ENCODE peak calls at places on chromosome 11, in nine cellular contexts. One of them, this sample, is unnamed. For H3K4me1, the result is how much of the 10 kb centered on the place peaks cover.

GRCh38 chr11:108733479-108734116 is 68.7 kb downstream of the DDX10 start:
- DNase-seq in PC-3: peak
- DNase-seq in fibroblast of lung: peak
- DNase-seq in CD8-positive, alpha-beta memory T cell: no peak
- DNase-seq in left lung: no peak
- DNase-seq in astrocyte: peak
- DNase-seq in right lobe of liver: no peak
- DNase-seq in aorta: no peak
- DNase-seq in transverse colon: no peak
- DNase-seq in this sample: no peak

GRCh38 chr11:11163256-11163655 is 189.8 kb downstream of the CSNK2A3 start:
- DNase-seq in PC-3: peak
- DNase-seq in fibroblast of lung: no peak
- DNase-seq in CD8-positive, alpha-beta memory T cell: no peak
- DNase-seq in left lung: no peak
- DNase-seq in astrocyte: no peak
- DNase-seq in right lobe of liver: no peak
- DNase-seq in aorta: no peak
- DNase-seq in transverse colon: no peak
- DNase-seq in this sample: no peak

GRCh38 chr11:104705475-104706195 is 192.6 kb downstream of the CASP12 start:
- DNase-seq in PC-3: peak
- DNase-seq in fibroblast of lung: no peak
- DNase-seq in CD8-positive, alpha-beta memory T cell: peak
- DNase-seq in left lung: no peak
- DNase-seq in astrocyte: peak
- DNase-seq in right lobe of liver: no peak
- DNase-seq in aorta: peak
- DNase-seq in transverse colon: peak
- DNase-seq in this sample: peak

GRCh38 chr11:69320326-69320725 is 26.4 kb downstream of the MYEOV start:
- DNase-seq in PC-3: peak
- DNase-seq in fibroblast of lung: no peak
- DNase-seq in CD8-positive, alpha-beta memory T cell: no peak
- DNase-seq in left lung: no peak
- DNase-seq in astrocyte: no peak
- DNase-seq in right lobe of liver: no peak
- DNase-seq in aorta: no peak
- DNase-seq in transverse colon: no peak
- DNase-seq in this sample: no peak

GRCh38 chr11:36360833-36361232 is 64.7 kb downstream of the PRR5L start:
- DNase-seq in PC-3: no peak
- DNase-seq in fibroblast of lung: no peak
- DNase-seq in CD8-positive, alpha-beta memory T cell: no peak
- DNase-seq in left lung: no peak
- DNase-seq in astrocyte: no peak
- DNase-seq in right lobe of liver: no peak
- DNase-seq in aorta: no peak
- DNase-seq in transverse colon: no peak
- DNase-seq in this sample: no peak

GRCh38 chr11:134478611-134479010 is 66.6 kb upstream of the B3GAT1 start:
- DNase-seq in PC-3: no peak
- DNase-seq in fibroblast of lung: no peak
- DNase-seq in CD8-positive, alpha-beta memory T cell: no peak
- DNase-seq in left lung: no peak
- DNase-seq in astrocyte: no peak
- DNase-seq in right lobe of liver: no peak
- DNase-seq in aorta: no peak
- DNase-seq in transverse colon: no peak
- DNase-seq in this sample: no peak

GRCh38 chr11:131618203-131618602 is 247.8 kb downstream of the NTM start:
- DNase-seq in PC-3: no peak
- DNase-seq in fibroblast of lung: peak
- DNase-seq in CD8-positive, alpha-beta memory T cell: no peak
- DNase-seq in left lung: no peak
- DNase-seq in astrocyte: no peak
- DNase-seq in right lobe of liver: no peak
- DNase-seq in aorta: no peak
- DNase-seq in transverse colon: no peak
- DNase-seq in this sample: no peak

GRCh38 chr11:42806191-42806590 is 505.6 kb upstream of the API5 start:
- DNase-seq in PC-3: no peak
- DNase-seq in fibroblast of lung: no peak
- DNase-seq in CD8-positive, alpha-beta memory T cell: no peak
- DNase-seq in left lung: no peak
- DNase-seq in astrocyte: no peak
- DNase-seq in right lobe of liver: no peak
- DNase-seq in aorta: no peak
- DNase-seq in transverse colon: no peak
- DNase-seq in this sample: no peak

GRCh38 chr11:67260406-67260805 is 5.9 kb upstream of the GRK2 start:
- DNase-seq in PC-3: no peak
- DNase-seq in fibroblast of lung: no peak
- DNase-seq in CD8-positive, alpha-beta memory T cell: no peak
- DNase-seq in left lung: no peak
- DNase-seq in astrocyte: no peak
- DNase-seq in right lobe of liver: no peak
- DNase-seq in aorta: no peak
- DNase-seq in transverse colon: no peak
- DNase-seq in this sample: no peak

GRCh38 chr11:74437441-74437840 is 29.9 kb downstream of the KCNE3 start:
- DNase-seq in PC-3: peak
- DNase-seq in fibroblast of lung: no peak
- DNase-seq in CD8-positive, alpha-beta memory T cell: no peak
- DNase-seq in left lung: no peak
- DNase-seq in astrocyte: peak
- DNase-seq in right lobe of liver: no peak
- DNase-seq in aorta: no peak
- DNase-seq in transverse colon: no peak
- DNase-seq in this sample: no peak

GRCh38 chr11:65246506-65246905 is 15.3 kb upstream of the POLA2 start:
- DNase-seq in PC-3: no peak
- DNase-seq in fibroblast of lung: no peak
- DNase-seq in CD8-positive, alpha-beta memory T cell: no peak
- DNase-seq in left lung: no peak
- DNase-seq in astrocyte: no peak
- DNase-seq in right lobe of liver: no peak
- DNase-seq in aorta: no peak
- DNase-seq in transverse colon: no peak
- DNase-seq in this sample: no peak
- H3K27ac ChIP-seq in PC-3: no peak
- H3K27ac ChIP-seq in fibroblast of lung: no peak
- H3K27ac ChIP-seq in CD8-positive, alpha-beta memory T cell: no peak
- H3K27ac ChIP-seq in left lung: no peak
- H3K27ac ChIP-seq in astrocyte: no peak
- H3K27ac ChIP-seq in right lobe of liver: no peak
- H3K27ac ChIP-seq in aorta: no peak
- H3K27ac ChIP-seq in transverse colon: no peak
- H3K27ac ChIP-seq in this sample: no peak

GRCh38 chr11:1778141-1778911 is 14.6 kb upstream of the CTSD start:
- DNase-seq in PC-3: peak
- DNase-seq in fibroblast of lung: no peak
- DNase-seq in CD8-positive, alpha-beta memory T cell: no peak
- DNase-seq in left lung: peak
- DNase-seq in astrocyte: no peak
- DNase-seq in right lobe of liver: no peak
- DNase-seq in aorta: peak
- DNase-seq in transverse colon: no peak
- DNase-seq in this sample: no peak

GRCh38 chr11:1776331-1776851 is 12.7 kb upstream of the CTSD start:
- DNase-seq in PC-3: no peak
- DNase-seq in fibroblast of lung: no peak
- DNase-seq in CD8-positive, alpha-beta memory T cell: no peak
- DNase-seq in left lung: no peak
- DNase-seq in astrocyte: no peak
- DNase-seq in right lobe of liver: no peak
- DNase-seq in aorta: no peak
- DNase-seq in transverse colon: no peak
- DNase-seq in this sample: no peak

GRCh38 chr11:1776944-1777715 is 13.4 kb upstream of the CTSD start:
- DNase-seq in PC-3: no peak
- DNase-seq in fibroblast of lung: no peak
- DNase-seq in CD8-positive, alpha-beta memory T cell: no peak
- DNase-seq in left lung: no peak
- DNase-seq in astrocyte: no peak
- DNase-seq in right lobe of liver: no peak
- DNase-seq in aorta: no peak
- DNase-seq in transverse colon: no peak
- DNase-seq in this sample: no peak

GRCh38 chr11:1779034-1779805 is 15.5 kb upstream of the CTSD start:
- DNase-seq in PC-3: no peak
- DNase-seq in fibroblast of lung: no peak
- DNase-seq in CD8-positive, alpha-beta memory T cell: no peak
- DNase-seq in left lung: no peak
- DNase-seq in astrocyte: no peak
- DNase-seq in right lobe of liver: no peak
- DNase-seq in aorta: peak
- DNase-seq in transverse colon: no peak
- DNase-seq in this sample: no peak

DNA sequence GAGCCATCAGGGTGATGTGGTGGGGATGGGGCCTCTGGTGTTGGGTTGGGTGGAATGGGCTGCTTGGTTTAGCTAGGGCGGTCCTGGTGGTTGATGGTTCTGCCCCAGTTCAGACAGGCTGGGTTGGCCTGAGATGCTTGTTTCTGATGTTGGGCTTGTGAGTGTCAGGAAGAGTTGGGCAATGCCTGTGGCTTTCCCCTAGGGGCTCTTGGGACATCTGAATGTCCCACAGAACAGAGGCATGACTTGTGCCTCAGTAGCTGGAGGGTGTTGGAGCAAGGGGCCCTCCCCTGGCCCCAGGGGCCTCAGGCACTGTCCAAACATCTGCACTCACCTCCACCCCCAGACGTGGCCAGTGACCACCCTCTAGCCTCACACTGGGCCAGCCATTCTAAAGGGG is 14.0 kb upstream of the CTSD start:
- DNase-seq in PC-3: no peak
- DNase-seq in fibroblast of lung: no peak
- DNase-seq in CD8-positive, alpha-beta memory T cell: no peak
- DNase-seq in left lung: no peak
- DNase-seq in astrocyte: no peak
- DNase-seq in right lobe of liver: peak
- DNase-seq in aorta: no peak
- DNase-seq in transverse colon: no peak
- DNase-seq in this sample: no peak
- H3K4me1 ChIP-seq in PC-3: under half
- H3K4me1 ChIP-seq in fibroblast of lung: under half
- H3K4me1 ChIP-seq in CD8-positive, alpha-beta memory T cell: under half
- H3K4me1 ChIP-seq in left lung: half or more
- H3K4me1 ChIP-seq in astrocyte: under half
- H3K4me1 ChIP-seq in right lobe of liver: under half
- H3K4me1 ChIP-seq in aorta: under half
- H3K4me1 ChIP-seq in transverse colon: under half
- H3K4me1 ChIP-seq in this sample: under half

DNA sequence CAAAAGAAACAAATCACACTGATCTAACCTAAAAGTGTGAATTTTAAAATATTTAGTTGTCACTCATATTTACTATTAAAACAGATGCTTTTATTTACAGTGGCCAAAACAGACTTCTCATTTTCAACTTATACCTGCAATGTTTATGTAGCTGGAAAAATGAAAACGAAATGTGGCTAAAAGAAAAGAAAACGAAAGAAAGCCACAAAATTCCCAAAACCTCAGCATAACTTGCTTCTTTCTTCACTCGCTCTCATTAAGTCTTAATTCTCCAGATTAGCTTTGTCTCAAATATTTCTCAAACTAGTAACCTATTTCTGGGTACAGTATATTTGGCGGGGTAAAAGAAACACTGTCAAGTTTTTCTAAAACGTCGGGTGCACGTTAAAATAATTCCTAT is 693 bp downstream of the CSTF3 start:
- DNase-seq in PC-3: no peak
- DNase-seq in fibroblast of lung: no peak
- DNase-seq in CD8-positive, alpha-beta memory T cell: no peak
- DNase-seq in left lung: no peak
- DNase-seq in astrocyte: no peak
- DNase-seq in right lobe of liver: no peak
- DNase-seq in aorta: no peak
- DNase-seq in transverse colon: no peak
- DNase-seq in this sample: no peak
- H3K4me3 ChIP-seq in PC-3: peak
- H3K4me3 ChIP-seq in fibroblast of lung: peak
- H3K4me3 ChIP-seq in CD8-positive, alpha-beta memory T cell: peak
- H3K4me3 ChIP-seq in left lung: peak
- H3K4me3 ChIP-seq in astrocyte: peak
- H3K4me3 ChIP-seq in right lobe of liver: peak
- H3K4me3 ChIP-seq in aorta: peak
- H3K4me3 ChIP-seq in transverse colon: peak
- H3K4me3 ChIP-seq in this sample: peak

GRCh38 chr11:46290021-46290420 is 12.6 kb downstream of the CREB3L1 start:
- DNase-seq in PC-3: no peak
- DNase-seq in fibroblast of lung: no peak
- DNase-seq in CD8-positive, alpha-beta memory T cell: no peak
- DNase-seq in left lung: no peak
- DNase-seq in astrocyte: no peak
- DNase-seq in right lobe of liver: no peak
- DNase-seq in aorta: no peak
- DNase-seq in transverse colon: no peak
- DNase-seq in this sample: no peak
- H3K27ac ChIP-seq in PC-3: no peak
- H3K27ac ChIP-seq in fibroblast of lung: peak
- H3K27ac ChIP-seq in CD8-positive, alpha-beta memory T cell: no peak
- H3K27ac ChIP-seq in left lung: no peak
- H3K27ac ChIP-seq in astrocyte: peak
- H3K27ac ChIP-seq in right lobe of liver: no peak
- H3K27ac ChIP-seq in aorta: no peak
- H3K27ac ChIP-seq in transverse colon: peak
- H3K27ac ChIP-seq in this sample: no peak

This sample was measured in effector memory CD4-positive, alpha-beta T cell.